ENCODE peak calls at places on chromosome 18, in nine cellular contexts. U is Peyer's patch, E is coronary artery, H is colonic mucosa, Q is GM23248, X is dorsolateral prefrontal cortex, F is tibial nerve, L is SJSA1, I is tibial artery. T is an unnamed sample.

GRCh38 chr18:64405161-64405560 is 256.3 kb upstream of the LINC00305 start:
- DNase-seq in H (no peak), Q (peak), X (no peak), L (no peak), U (no peak), E (no peak), F (no peak), I (no peak), T (no peak)

GRCh38 chr18:9136315-9137141 is at the start of gene ANKRD12:
- DNase-seq in Q (peak), H (peak), I (peak), F (peak), L (peak), X (peak), U (peak), E (peak), T (peak)

GRCh38 chr18:46546111-46546640 is 110.8 kb downstream of the LOXHD1 start:
- DNase-seq in E (no peak), Q (no peak), F (no peak), H (no peak), I (no peak), L (no peak), U (no peak), X (no peak), T (no peak)

GRCh38 chr18:30533716-30534115 is 508.8 kb downstream of the DSC3 start:
- DNase-seq in F (no peak), X (no peak), Q (no peak), E (no peak), I (no peak), H (no peak), U (no peak), L (no peak), T (no peak)

GRCh38 chr18:7205346-7205745 is 25.5 kb upstream of the LRRC30 start:
- DNase-seq in Q (no peak), U (no peak), E (no peak), I (no peak), L (no peak), X (no peak), F (no peak), H (no peak), T (no peak)

GRCh38 chr18:8747440-8747937 is 42.1 kb downstream of the MTCL1 start:
- DNase-seq in L (peak), F (no peak), E (peak), Q (peak), I (no peak), H (no peak), U (no peak), X (no peak), T (no peak)

GRCh38 chr18:44709297-44710117 is 28.8 kb downstream of the SETBP1 start:
- DNase-seq in H (no peak), F (no peak), L (no peak), X (no peak), Q (no peak), I (no peak), U (peak), E (no peak), T (no peak)

GRCh38 chr18:14971461-14972185 is 223.7 kb downstream of the ANKRD30B start:
- DNase-seq in U (no peak), F (no peak), H (no peak), I (no peak), E (no peak), X (no peak), Q (peak), L (peak), T (no peak)

GRCh38 chr18:74511823-74512222 is 15.7 kb downstream of the CNDP2 start:
- DNase-seq in L (no peak), I (no peak), F (no peak), U (no peak), H (no peak), Q (no peak), X (no peak), E (peak), T (no peak)

GRCh38 chr18:41150316-41150715 is 804.7 kb upstream of the PIK3C3 start:
- DNase-seq in H (no peak), L (no peak), Q (no peak), I (no peak), F (no peak), X (no peak), E (no peak), U (no peak), T (no peak)

GRCh38 chr18:28984731-28985130 is 807.8 kb upstream of the CDH2 start:
- DNase-seq in Q (peak), X (no peak), U (no peak), F (no peak), I (no peak), L (no peak), E (no peak), H (no peak), T (no peak)

GRCh38 chr18:59070181-59070912 is 69.3 kb upstream of the SEC11C start:
- DNase-seq in X (peak), E (peak), L (peak), Q (peak), H (peak), I (peak), F (peak), U (peak), T (peak)

GRCh38 chr18:59072727-59073421 is 66.8 kb upstream of the SEC11C start:
- DNase-seq in Q (no peak), I (no peak), X (no peak), F (no peak), E (no peak), L (no peak), H (no peak), U (no peak), T (no peak)

GRCh38 chr18:59065684-59066083 is 74.0 kb upstream of the SEC11C start:
- DNase-seq in Q (no peak), U (no peak), H (no peak), L (peak), X (no peak), I (no peak), F (no peak), E (no peak), T (no peak)

GRCh38 chr18:59067873-59068272 is 71.8 kb upstream of the SEC11C start:
- DNase-seq in I (no peak), L (peak), F (no peak), E (no peak), H (peak), U (peak), Q (peak), X (peak), T (no peak)

DNA sequence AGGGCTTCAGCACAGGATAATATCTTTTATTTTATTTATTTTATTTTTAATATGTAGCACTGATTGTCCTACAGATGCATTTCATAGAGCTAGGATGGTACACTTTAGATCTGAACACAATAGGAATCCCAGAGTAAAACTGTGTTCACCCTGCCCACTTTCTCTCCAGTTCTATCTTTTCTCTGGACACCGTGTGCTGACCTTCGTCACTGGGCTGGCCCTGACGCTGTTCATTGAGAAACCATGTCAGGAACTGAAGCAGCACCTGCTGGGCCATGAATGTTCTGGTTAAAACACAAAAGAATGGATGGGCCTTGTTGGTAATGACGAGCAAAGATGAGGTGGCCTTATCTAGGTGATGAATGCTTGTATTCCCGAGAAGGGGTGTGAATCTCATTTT is 71.0 kb upstream of the SEC11C start:
- DNase-seq in E (no peak), L (no peak), H (no peak), I (no peak), Q (no peak), F (no peak), X (no peak), U (no peak), T (no peak)
- H3K27ac ChIP-seq in E (no peak), L (no peak), H (no peak), I (no peak), Q (no peak), F (no peak), X (no peak), U (no peak), T (no peak)

DNA sequence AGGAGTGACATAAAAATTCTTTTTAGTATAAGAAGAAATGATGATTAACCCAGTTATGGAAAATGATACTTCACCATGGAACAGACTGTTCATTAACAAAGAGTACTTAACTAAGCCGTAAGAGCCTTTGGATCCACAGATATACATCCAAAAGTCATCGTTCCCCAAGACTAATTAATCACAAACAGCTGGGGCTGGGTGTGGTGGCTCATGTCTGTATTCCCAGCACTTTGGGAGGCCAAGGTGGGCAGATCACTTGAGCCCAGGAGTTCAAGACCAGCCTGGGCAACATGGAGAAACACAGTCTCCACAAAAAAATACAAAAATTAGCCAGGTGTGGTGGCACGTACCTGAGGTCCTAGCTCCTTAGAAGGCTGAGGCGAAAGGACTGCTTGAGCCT is 36.2 kb downstream of the LPIN2 start:
- DNase-seq in H (no peak), I (no peak), U (no peak), F (no peak), X (no peak), Q (no peak), E (no peak), L (no peak), T (no peak)
- H3K4me3 ChIP-seq in H (no peak), I (no peak), U (no peak), F (no peak), X (no peak), Q (no peak), E (no peak), L (no peak), T (no peak)

GRCh38 chr18:57209697-57210096 is 62.8 kb downstream of the BOD1L2 start:
- DNase-seq in X (no peak), Q (no peak), L (no peak), E (no peak), U (no peak), I (no peak), F (no peak), H (no peak), T (no peak)
- H3K27ac ChIP-seq in X (peak), Q (no peak), L (no peak), E (no peak), U (peak), I (no peak), F (no peak), H (no peak), T (no peak)

GRCh38 chr18:77143196-77143595 is 10.6 kb upstream of the MBP start:
- DNase-seq in U (no peak), Q (no peak), X (no peak), I (no peak), F (no peak), L (no peak), H (no peak), E (no peak), T (no peak)
- H3K4me3 ChIP-seq in U (no peak), Q (no peak), X (no peak), I (no peak), F (no peak), L (no peak), H (no peak), E (no peak), T (no peak)

GRCh38 chr18:5894613-5895299 is 566 bp downstream of the TMEM200C start:
- DNase-seq in I (no peak), H (no peak), E (no peak), Q (peak), X (no peak), L (peak), F (no peak), U (no peak), T (peak)

GRCh38 chr18:5894215-5894612 is 1.1 kb downstream of the TMEM200C start:
- DNase-seq in F (no peak), H (no peak), U (no peak), L (no peak), X (no peak), Q (no peak), E (no peak), I (no peak), T (no peak)

GRCh38 chr18:5895300-5895885 is at the start of gene TMEM200C:
- DNase-seq in Q (peak), I (no peak), F (no peak), H (no peak), L (no peak), X (no peak), E (no peak), U (no peak), T (no peak)

GRCh38 chr18:5892772-5893431 is 2.4 kb downstream of the TMEM200C start:
- DNase-seq in Q (no peak), X (no peak), H (no peak), E (no peak), L (no peak), I (no peak), U (no peak), F (no peak), T (no peak)

GRCh38 chr18:5895886-5896740 is 791 bp upstream of the TMEM200C start:
- DNase-seq in H (no peak), I (no peak), L (peak), E (peak), F (no peak), Q (peak), U (no peak), X (peak), T (peak)
- H3K27ac ChIP-seq in H (peak), I (no peak), L (peak), E (no peak), F (no peak), Q (no peak), U (no peak), X (peak), T (no peak)

DNA sequence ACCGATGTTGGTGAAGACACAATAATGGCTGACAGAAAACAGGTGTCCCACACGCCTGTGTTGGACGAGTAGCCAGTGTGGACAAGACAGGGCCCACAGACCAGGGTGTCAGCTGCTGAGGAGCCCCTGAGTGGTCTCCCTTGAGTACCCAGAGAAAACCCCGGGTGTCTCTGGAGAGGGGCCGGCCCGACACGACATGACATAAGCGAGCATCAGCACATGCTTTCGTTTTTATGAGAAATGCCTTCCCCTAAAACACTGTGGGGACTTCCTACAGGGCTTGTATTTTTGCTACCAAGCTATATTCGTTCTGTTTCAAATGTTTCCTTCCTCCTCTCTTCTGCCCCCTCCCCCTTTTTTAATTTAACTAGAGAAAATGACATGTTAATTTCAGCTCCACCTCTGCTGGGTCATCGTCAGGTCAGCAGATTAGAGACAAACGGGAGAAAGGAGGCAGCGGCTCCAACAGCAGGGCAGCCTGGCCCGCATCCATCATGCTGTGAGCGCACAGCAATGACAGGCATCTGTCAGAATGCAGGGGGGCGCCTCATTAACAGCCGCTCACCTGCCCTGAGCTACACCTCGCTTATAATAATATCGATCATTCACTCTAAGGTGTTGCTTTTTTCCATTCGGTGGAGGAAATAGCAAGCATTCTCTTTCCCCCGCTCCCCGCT is 286.3 kb downstream of the ZNF516 start:
- DNase-seq in H (no peak), Q (peak), U (no peak), L (no peak), I (no peak), X (no peak), F (no peak), E (no peak), T (no peak)
- H3K4me3 ChIP-seq in H (no peak), Q (peak), U (no peak), L (no peak), I (no peak), X (no peak), F (no peak), E (peak), T (no peak)

DNA sequence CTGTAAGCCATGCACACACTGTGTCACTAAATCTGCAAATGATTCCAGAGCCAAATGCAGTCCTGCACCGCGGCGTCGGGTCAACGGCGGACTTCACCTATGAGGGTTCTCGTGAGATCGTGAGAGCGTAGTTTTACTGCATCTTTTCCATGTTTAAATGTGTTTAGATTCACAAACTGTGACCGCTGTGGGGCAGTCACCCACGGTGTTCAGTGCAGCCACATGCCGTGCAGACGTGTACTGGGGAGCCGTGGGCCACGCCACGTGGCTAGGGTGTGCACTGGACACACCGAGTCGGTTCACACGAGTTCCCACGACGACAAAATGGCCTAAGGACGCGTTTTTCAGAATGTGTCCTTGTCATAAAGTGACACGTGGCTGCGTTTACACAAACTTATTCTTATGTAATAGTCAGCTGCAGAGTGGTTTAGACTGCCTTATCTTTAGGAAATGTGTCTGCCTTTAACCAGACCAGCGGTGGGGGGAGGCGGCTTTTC is 34.1 kb downstream of the NFATC1 start:
- DNase-seq in Q (no peak), L (no peak), F (no peak), E (no peak), I (no peak), U (no peak), H (no peak), X (no peak), T (no peak)
- H3K27ac ChIP-seq in Q (no peak), L (no peak), F (no peak), E (no peak), I (no peak), U (no peak), H (no peak), X (no peak), T (no peak)

GRCh38 chr18:35730738-35731370 is 149.3 kb downstream of the GALNT1 start:
- DNase-seq in H (no peak), F (no peak), U (no peak), I (no peak), X (no peak), Q (no peak), L (no peak), E (no peak), T (no peak)
- H3K4me3 ChIP-seq in H (no peak), F (no peak), U (no peak), I (no peak), X (peak), Q (no peak), L (no peak), E (no peak), T (peak)

DNA sequence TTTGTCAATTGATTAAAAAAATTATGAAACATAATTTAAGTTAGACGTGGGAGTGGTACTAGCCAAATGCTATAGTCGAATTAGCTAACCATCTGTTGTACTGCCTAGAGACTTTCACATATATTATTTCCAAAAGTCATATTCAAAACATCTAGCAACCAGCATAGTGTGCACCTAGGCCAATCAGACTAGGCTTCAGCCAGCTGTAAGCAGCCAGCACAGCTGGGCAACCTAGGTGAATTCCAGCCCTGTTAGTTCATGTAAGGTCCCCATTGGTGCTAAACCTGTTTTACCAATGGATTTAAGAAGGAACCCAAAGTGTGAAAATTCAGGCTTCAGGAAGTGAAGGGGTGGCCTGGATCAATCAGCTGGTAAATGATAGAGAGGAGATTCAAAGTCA is 144.3 kb downstream of the BCL2 start:
- DNase-seq in H (no peak), X (no peak), F (no peak), L (no peak), I (no peak), U (no peak), Q (no peak), E (no peak), T (no peak)
- H3K27ac ChIP-seq in H (no peak), X (no peak), F (no peak), L (no peak), I (peak), U (no peak), Q (no peak), E (peak), T (no peak)

DNA sequence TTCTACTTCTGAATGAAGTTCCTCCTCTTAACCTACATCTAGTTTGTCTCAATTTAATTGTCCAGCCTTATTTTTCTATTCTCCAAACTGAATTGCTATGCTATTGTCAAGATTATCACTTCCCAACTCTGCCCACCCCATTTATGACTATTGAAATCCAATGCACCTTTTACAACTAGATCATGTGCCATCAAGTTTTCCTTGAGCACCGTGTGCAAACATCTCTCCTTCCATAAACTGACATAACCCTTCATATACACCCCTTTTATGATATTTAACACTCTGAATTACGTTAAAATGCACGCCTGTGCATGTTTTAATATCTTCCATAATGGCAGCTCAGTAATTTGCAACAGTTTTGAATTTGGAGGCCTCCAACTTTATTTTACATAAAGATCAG is 85.6 kb downstream of the SMAD2 start:
- DNase-seq in H (no peak), X (no peak), Q (no peak), I (no peak), F (no peak), U (no peak), E (no peak), L (no peak), T (no peak)
- H3K4me3 ChIP-seq in H (no peak), X (no peak), Q (no peak), I (no peak), F (no peak), U (no peak), E (no peak), L (no peak), T (no peak)